ENCODE peak calls at places on chromosome 10, in six cellular contexts. P is spleen, H is heart left ventricle, O is gastrocnemius medialis, G is upper lobe of left lung, W is body of pancreas. I is an unnamed sample.

GRCh38 chr10:14547826-14548225 is 217.1 kb upstream of the FRMD4A start:
- DNase-seq in O (no peak), G (no peak), P (no peak), H (no peak), W (no peak), I (no peak)

GRCh38 chr10:68202965-68203358 is 29.0 kb downstream of the ATOH7 start:
- DNase-seq in H (no peak), P (no peak), O (no peak), W (no peak), G (no peak), I (no peak)

GRCh38 chr10:98446656-98447221 is at the start of gene HPS1:
- DNase-seq in O (peak; percentile 63), H (peak; percentile 86), W (peak; percentile 85), G (peak; percentile 98), P (peak; percentile 97), I (peak; percentile 70)

GRCh38 chr10:519716-520401 is 169.6 kb downstream of the DIP2C start:
- DNase-seq in O (no peak), G (no peak), P (peak; percentile 48), H (no peak), W (no peak), I (no peak)

GRCh38 chr10:62562101-62562500 is 187.9 kb downstream of the ZNF365 start:
- DNase-seq in H (no peak), W (no peak), O (no peak), G (no peak), P (no peak), I (no peak)

GRCh38 chr10:113179270-113179669 is 229.2 kb downstream of the TCF7L2 start:
- DNase-seq in H (peak; percentile 45), G (no peak), W (no peak), P (no peak), O (peak; percentile 25), I (no peak)

GRCh38 chr10:94046152-94046551 is 52.4 kb downstream of the PLCE1 start:
- DNase-seq in P (no peak), G (no peak), O (no peak), W (no peak), H (no peak), I (no peak)

GRCh38 chr10:97422921-97423420 is 3.0 kb upstream of the PGAM1 start:
- DNase-seq in H (no peak), W (no peak), P (no peak), G (no peak), O (no peak), I (no peak)

GRCh38 chr10:85492684-85493083 is 873.9 kb downstream of the GRID1 start:
- DNase-seq in H (no peak), P (no peak), O (no peak), W (no peak), G (no peak), I (no peak)

GRCh38 chr10:32199724-32200394 is 143.6 kb upstream of the KIF5B start:
- DNase-seq in O (no peak), H (no peak), P (no peak), G (no peak), W (peak; percentile 52), I (peak; percentile 16)

GRCh38 chr10:33211123-33211878 is 123.2 kb downstream of the NRP1 start:
- DNase-seq in O (peak; percentile 49), W (no peak), P (no peak), G (peak; percentile 25), H (no peak), I (peak; percentile 17)

GRCh38 chr10:132690821-132691610 is 94.9 kb downstream of the NKX6-2 start:
- DNase-seq in P (peak; percentile 45), H (no peak), O (peak; percentile 1), W (no peak), G (peak; percentile 68), I (no peak)

GRCh38 chr10:100020161-100020882 is 10.6 kb upstream of the DNMBP start:
- DNase-seq in H (no peak), G (no peak), P (no peak), O (no peak), W (no peak), I (no peak)

GRCh38 chr10:69934768-69935167 is 117.9 kb upstream of the MACROH2A2 start:
- DNase-seq in O (no peak), P (no peak), W (no peak), G (no peak), H (no peak), I (no peak)
- TF ChIP-seq CTCF in O (no peak), P (no peak), W (no peak), G (no peak), H (no peak), I (no peak)

DNA sequence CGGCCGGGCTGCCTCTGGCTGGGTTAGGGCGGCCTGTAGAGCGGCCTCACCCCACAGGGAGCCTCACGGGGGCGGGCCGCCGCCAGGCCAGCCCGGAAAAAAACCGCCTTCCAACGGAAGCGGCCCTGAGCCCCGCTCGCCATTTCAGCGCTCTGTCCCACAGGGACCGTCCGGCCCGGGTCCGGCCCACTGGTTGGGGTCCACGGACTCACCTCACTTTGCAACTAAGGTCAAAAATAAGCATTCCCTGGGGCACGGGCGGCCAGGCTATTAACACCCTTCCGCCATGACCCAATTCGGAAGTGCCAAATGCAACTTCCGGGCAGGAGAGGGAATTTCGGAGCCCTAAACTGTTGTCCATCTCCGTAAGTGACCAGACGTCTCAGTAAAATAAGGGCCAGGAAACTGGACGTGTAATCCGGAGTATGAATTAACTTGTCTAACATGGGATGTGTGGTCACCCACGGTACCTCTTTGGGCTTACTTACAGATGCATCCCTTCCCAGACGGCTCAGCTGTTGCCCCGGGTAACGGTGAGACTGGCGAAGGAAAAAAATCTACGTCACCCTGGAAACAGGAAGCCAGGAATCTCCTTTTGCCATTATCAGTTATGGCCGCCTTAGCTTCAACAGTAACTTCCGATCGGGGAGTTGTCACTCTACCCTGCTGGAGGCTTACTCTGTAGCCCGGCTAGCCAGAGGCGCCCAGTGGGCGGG is at the start of gene BBIP1:
- DNase-seq in H (no peak), P (peak; percentile 99), W (no peak), O (no peak), G (peak; percentile 98), I (no peak)
- TF ChIP-seq POLR2A in H (no peak), P (peak; percentile 45), W (peak; percentile 98), O (peak; percentile 61), G (peak; percentile 95), I (peak; percentile 44)

GRCh38 chr10:13536674-13537366 is 8.0 kb upstream of the BEND7 start:
- DNase-seq in P (peak; percentile 80), G (no peak), H (peak; percentile 28), O (no peak), W (peak; percentile 76), I (no peak)
- H3K27me3 ChIP-seq in P (peaks cover 9% of the 10 kb centered on the region), G (no peaks in the 10 kb centered on the region), H (peaks cover 6% of the 10 kb centered on the region), O (peaks cover 5% of the 10 kb centered on the region), W (peaks cover 3% of the 10 kb centered on the region), I (no peaks in the 10 kb centered on the region)

GRCh38 chr10:45437587-45438456 is 63.8 kb downstream of the ALOX5 start:
- DNase-seq in H (no peak), G (no peak), P (no peak), W (no peak), O (no peak), I (no peak)

GRCh38 chr10:45439365-45439764 is 65.3 kb downstream of the ALOX5 start:
- DNase-seq in W (no peak), G (no peak), H (no peak), P (no peak), O (no peak), I (no peak)

GRCh38 chr10:45440511-45441062 is 66.6 kb downstream of the ALOX5 start:
- DNase-seq in G (no peak), H (no peak), W (no peak), O (no peak), P (no peak), I (no peak)

GRCh38 chr10:45439873-45440272 is 65.9 kb downstream of the ALOX5 start:
- DNase-seq in P (no peak), H (no peak), G (no peak), O (no peak), W (no peak), I (no peak)

GRCh38 chr10:45438457-45439090 is 64.6 kb downstream of the ALOX5 start:
- DNase-seq in O (no peak), W (no peak), G (no peak), P (no peak), H (no peak), I (no peak)
- TF ChIP-seq CTCF in O (no peak), W (no peak), G (no peak), P (no peak), H (no peak), I (no peak)

GRCh38 chr10:116877391-116877790 is 28.1 kb downstream of the ENO4 start:
- DNase-seq in O (no peak), G (no peak), H (no peak), W (no peak), P (no peak), I (no peak)

GRCh38 chr10:116868722-116869121 is 19.4 kb downstream of the ENO4 start:
- DNase-seq in H (no peak), P (no peak), W (no peak), G (no peak), O (no peak), I (no peak)

GRCh38 chr10:116875897-116876296 is 26.6 kb downstream of the ENO4 start:
- DNase-seq in W (no peak), P (no peak), O (no peak), H (no peak), G (no peak), I (no peak)

GRCh38 chr10:116870949-116871348 is 21.6 kb downstream of the ENO4 start:
- DNase-seq in P (no peak), H (no peak), W (no peak), G (no peak), O (no peak), I (no peak)

DNA sequence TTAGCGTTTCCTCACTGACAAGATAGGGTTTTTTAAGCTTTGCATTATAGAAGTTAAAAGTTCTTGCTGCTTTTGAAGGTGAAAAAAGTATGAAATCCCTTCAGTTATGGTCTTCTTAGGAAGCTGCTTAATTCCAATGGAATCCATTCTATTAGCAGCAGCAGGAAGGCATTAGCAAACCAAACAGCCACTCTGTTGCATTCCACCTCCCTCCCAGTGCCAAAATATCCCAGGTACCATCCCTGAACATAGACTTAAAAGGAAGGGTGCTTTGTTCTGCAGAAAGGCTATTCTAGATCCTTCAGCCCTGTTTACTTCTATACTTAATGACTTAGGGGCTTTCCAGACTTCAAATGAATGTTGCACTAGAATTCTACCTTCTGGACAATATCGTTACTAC is 23.8 kb downstream of the ENO4 start:
- DNase-seq in G (no peak), H (no peak), W (no peak), P (no peak), O (no peak), I (no peak)
- TF ChIP-seq POLR2A in G (no peak), H (no peak), W (no peak), P (no peak), O (no peak), I (no peak)

DNA sequence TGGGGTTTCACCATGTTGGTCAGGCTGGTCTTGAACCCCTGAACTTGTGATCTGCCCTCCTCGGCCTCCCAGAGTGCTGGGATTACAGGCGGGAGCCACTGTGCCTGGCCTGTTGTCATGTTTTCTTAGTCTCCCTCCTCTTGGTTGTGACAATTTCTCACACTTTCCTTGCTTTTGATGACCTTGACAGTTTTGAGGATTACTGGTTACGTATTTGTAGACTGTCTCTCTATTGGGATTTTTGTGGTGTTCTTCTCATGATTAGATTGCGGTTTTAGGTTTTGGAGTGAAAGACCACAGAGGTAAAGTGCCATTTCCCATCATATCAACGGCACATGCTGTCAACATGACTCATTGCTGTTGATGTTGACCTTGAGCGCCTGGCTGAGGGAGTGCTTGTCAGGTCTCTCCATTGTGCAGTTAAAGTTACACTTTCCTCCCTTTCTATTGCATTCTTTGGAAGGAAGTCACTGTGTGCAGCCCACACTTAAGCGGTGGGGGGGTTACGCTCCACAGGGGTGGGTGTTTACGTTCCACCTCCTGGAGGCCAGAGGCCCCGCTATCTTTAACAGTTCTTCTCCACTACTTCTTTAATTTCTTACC is 10.8 kb downstream of the NEURL1 start:
- DNase-seq in P (peak; percentile 76), G (no peak), W (peak; percentile 69), H (peak; percentile 25), O (no peak), I (no peak)
- H3K27me3 ChIP-seq in P (no peaks in the 10 kb centered on the region), G (no peaks in the 10 kb centered on the region), W (no peaks in the 10 kb centered on the region), H (no peaks in the 10 kb centered on the region), O (no peaks in the 10 kb centered on the region), I (no peaks in the 10 kb centered on the region)